ENCODE peak calls at places on chromosomes 3 and 15, in ten cellular contexts. One of them, this sample, is unnamed.

GRCh38 chr3:158097141-158097540 is 9.1 kb downstream of the SHOX2 start:
- DNase-seq in nucleus accumbens: no peak
- DNase-seq in activated naive CD8-positive, alpha-beta T cell treated with anti-CD3 and anti-CD28 coated beads, Interleukin-2, amount 50 U/mL, for 24 hours: no peak
- DNase-seq in cardiac muscle cell: no peak
- DNase-seq in cardiac septum: no peak
- DNase-seq in NCI-H69: no peak
- DNase-seq in Right ventricle myocardium superior: no peak
- DNase-seq in Daoy: no peak
- DNase-seq in WTC11: no peak
- DNase-seq in astrocyte of the spinal cord: peak; percentile 19
- DNase-seq in this sample: no peak

GRCh38 chr15:71049706-71050422 is 65.4 kb upstream of the THSD4 start:
- DNase-seq in nucleus accumbens: no peak
- DNase-seq in activated naive CD8-positive, alpha-beta T cell treated with anti-CD3 and anti-CD28 coated beads, Interleukin-2, amount 50 U/mL, for 24 hours: no peak
- DNase-seq in cardiac muscle cell: no peak
- DNase-seq in cardiac septum: no peak
- DNase-seq in NCI-H69: no peak
- DNase-seq in Right ventricle myocardium superior: no peak
- DNase-seq in Daoy: no peak
- DNase-seq in WTC11: peak; percentile 16
- DNase-seq in astrocyte of the spinal cord: no peak
- DNase-seq in this sample: no peak

GRCh38 chr3:171829841-171830559 is 13.1 kb upstream of the TMEM212 start:
- DNase-seq in nucleus accumbens: peak; percentile 22
- DNase-seq in activated naive CD8-positive, alpha-beta T cell treated with anti-CD3 and anti-CD28 coated beads, Interleukin-2, amount 50 U/mL, for 24 hours: no peak
- DNase-seq in cardiac muscle cell: peak; percentile 79
- DNase-seq in cardiac septum: peak; percentile 89
- DNase-seq in NCI-H69: peak; percentile 92
- DNase-seq in Right ventricle myocardium superior: peak; percentile 91
- DNase-seq in Daoy: peak; percentile 86
- DNase-seq in WTC11: peak; percentile 78
- DNase-seq in astrocyte of the spinal cord: peak; percentile 79
- DNase-seq in this sample: peak; percentile 84

GRCh38 chr3:157204431-157204830 is 44.5 kb upstream of the CCNL1 start:
- DNase-seq in nucleus accumbens: no peak
- DNase-seq in activated naive CD8-positive, alpha-beta T cell treated with anti-CD3 and anti-CD28 coated beads, Interleukin-2, amount 50 U/mL, for 24 hours: no peak
- DNase-seq in cardiac muscle cell: peak; percentile 19
- DNase-seq in cardiac septum: no peak
- DNase-seq in NCI-H69: peak; percentile 34
- DNase-seq in Right ventricle myocardium superior: no peak
- DNase-seq in Daoy: no peak
- DNase-seq in WTC11: no peak
- DNase-seq in astrocyte of the spinal cord: peak; percentile 60
- DNase-seq in this sample: no peak

GRCh38 chr15:45166792-45167630 is 20.8 kb downstream of the SHF start:
- DNase-seq in nucleus accumbens: peak; percentile 66
- DNase-seq in activated naive CD8-positive, alpha-beta T cell treated with anti-CD3 and anti-CD28 coated beads, Interleukin-2, amount 50 U/mL, for 24 hours: peak; percentile 88
- DNase-seq in cardiac muscle cell: peak; percentile 84
- DNase-seq in cardiac septum: peak; percentile 93
- DNase-seq in NCI-H69: peak; percentile 98
- DNase-seq in Right ventricle myocardium superior: peak; percentile 91
- DNase-seq in Daoy: peak; percentile 87
- DNase-seq in WTC11: peak; percentile 90
- DNase-seq in astrocyte of the spinal cord: peak; percentile 80
- DNase-seq in this sample: peak; percentile 96

GRCh38 chr15:67165653-67166260 is 88.7 kb downstream of the AAGAB start:
- DNase-seq in nucleus accumbens: no peak
- DNase-seq in activated naive CD8-positive, alpha-beta T cell treated with anti-CD3 and anti-CD28 coated beads, Interleukin-2, amount 50 U/mL, for 24 hours: no peak
- DNase-seq in cardiac muscle cell: no peak
- DNase-seq in cardiac septum: no peak
- DNase-seq in NCI-H69: no peak
- DNase-seq in Right ventricle myocardium superior: no peak
- DNase-seq in Daoy: peak; percentile 81
- DNase-seq in WTC11: peak; percentile 45
- DNase-seq in astrocyte of the spinal cord: peak; percentile 97
- DNase-seq in this sample: peak; percentile 72

GRCh38 chr3:74351213-74351612 is 263.2 kb downstream of the CNTN3 start:
- DNase-seq in nucleus accumbens: no peak
- DNase-seq in activated naive CD8-positive, alpha-beta T cell treated with anti-CD3 and anti-CD28 coated beads, Interleukin-2, amount 50 U/mL, for 24 hours: no peak
- DNase-seq in cardiac muscle cell: no peak
- DNase-seq in cardiac septum: no peak
- DNase-seq in NCI-H69: no peak
- DNase-seq in Right ventricle myocardium superior: no peak
- DNase-seq in Daoy: no peak
- DNase-seq in WTC11: no peak
- DNase-seq in astrocyte of the spinal cord: no peak
- DNase-seq in this sample: no peak

GRCh38 chr3:172179680-172180399 is 140.5 kb downstream of the FNDC3B start:
- DNase-seq in nucleus accumbens: no peak
- DNase-seq in activated naive CD8-positive, alpha-beta T cell treated with anti-CD3 and anti-CD28 coated beads, Interleukin-2, amount 50 U/mL, for 24 hours: no peak
- DNase-seq in cardiac muscle cell: no peak
- DNase-seq in cardiac septum: no peak
- DNase-seq in NCI-H69: peak; percentile 27
- DNase-seq in Right ventricle myocardium superior: no peak
- DNase-seq in Daoy: no peak
- DNase-seq in WTC11: no peak
- DNase-seq in astrocyte of the spinal cord: no peak
- DNase-seq in this sample: no peak

GRCh38 chr3:64392001-64392400 is 166.7 kb upstream of the PRICKLE2 start:
- DNase-seq in nucleus accumbens: no peak
- DNase-seq in activated naive CD8-positive, alpha-beta T cell treated with anti-CD3 and anti-CD28 coated beads, Interleukin-2, amount 50 U/mL, for 24 hours: no peak
- DNase-seq in cardiac muscle cell: no peak
- DNase-seq in cardiac septum: no peak
- DNase-seq in NCI-H69: no peak
- DNase-seq in Right ventricle myocardium superior: no peak
- DNase-seq in Daoy: peak; percentile 7
- DNase-seq in WTC11: no peak
- DNase-seq in astrocyte of the spinal cord: peak; percentile 13
- DNase-seq in this sample: no peak

GRCh38 chr3:72932416-72932815 is 44.6 kb downstream of the GXYLT2 start:
- DNase-seq in nucleus accumbens: no peak
- DNase-seq in activated naive CD8-positive, alpha-beta T cell treated with anti-CD3 and anti-CD28 coated beads, Interleukin-2, amount 50 U/mL, for 24 hours: no peak
- DNase-seq in cardiac muscle cell: no peak
- DNase-seq in cardiac septum: no peak
- DNase-seq in NCI-H69: no peak
- DNase-seq in Right ventricle myocardium superior: no peak
- DNase-seq in Daoy: no peak
- DNase-seq in WTC11: no peak
- DNase-seq in astrocyte of the spinal cord: no peak
- DNase-seq in this sample: no peak

GRCh38 chr3:177676947-177677587 is 479.8 kb upstream of the TBL1XR1 start:
- DNase-seq in nucleus accumbens: no peak
- DNase-seq in activated naive CD8-positive, alpha-beta T cell treated with anti-CD3 and anti-CD28 coated beads, Interleukin-2, amount 50 U/mL, for 24 hours: no peak
- DNase-seq in cardiac muscle cell: no peak
- DNase-seq in cardiac septum: no peak
- DNase-seq in NCI-H69: peak; percentile 28
- DNase-seq in Right ventricle myocardium superior: no peak
- DNase-seq in Daoy: no peak
- DNase-seq in WTC11: no peak
- DNase-seq in astrocyte of the spinal cord: peak; percentile 31
- DNase-seq in this sample: no peak

GRCh38 chr3:61945657-61946056 is 384.3 kb downstream of the PTPRG start:
- DNase-seq in nucleus accumbens: no peak
- DNase-seq in activated naive CD8-positive, alpha-beta T cell treated with anti-CD3 and anti-CD28 coated beads, Interleukin-2, amount 50 U/mL, for 24 hours: no peak
- DNase-seq in cardiac muscle cell: no peak
- DNase-seq in cardiac septum: no peak
- DNase-seq in NCI-H69: no peak
- DNase-seq in Right ventricle myocardium superior: no peak
- DNase-seq in Daoy: no peak
- DNase-seq in WTC11: no peak
- DNase-seq in astrocyte of the spinal cord: no peak
- DNase-seq in this sample: no peak

GRCh38 chr3:41117398-41117870 is 81.9 kb upstream of the CTNNB1 start:
- DNase-seq in nucleus accumbens: peak; percentile 47
- DNase-seq in activated naive CD8-positive, alpha-beta T cell treated with anti-CD3 and anti-CD28 coated beads, Interleukin-2, amount 50 U/mL, for 24 hours: peak; percentile 86
- DNase-seq in cardiac muscle cell: peak; percentile 64
- DNase-seq in cardiac septum: peak; percentile 94
- DNase-seq in NCI-H69: peak; percentile 82
- DNase-seq in Right ventricle myocardium superior: peak; percentile 96
- DNase-seq in Daoy: peak; percentile 96
- DNase-seq in WTC11: no peak
- DNase-seq in astrocyte of the spinal cord: peak; percentile 97
- DNase-seq in this sample: peak; percentile 96

GRCh38 chr3:128311441-128311844 is 155.2 kb downstream of the DNAJB8 start:
- DNase-seq in nucleus accumbens: no peak
- DNase-seq in activated naive CD8-positive, alpha-beta T cell treated with anti-CD3 and anti-CD28 coated beads, Interleukin-2, amount 50 U/mL, for 24 hours: no peak
- DNase-seq in cardiac muscle cell: peak; percentile 47
- DNase-seq in cardiac septum: peak; percentile 84
- DNase-seq in NCI-H69: no peak
- DNase-seq in Right ventricle myocardium superior: peak; percentile 74
- DNase-seq in Daoy: no peak
- DNase-seq in WTC11: no peak
- DNase-seq in astrocyte of the spinal cord: no peak
- DNase-seq in this sample: no peak

GRCh38 chr3:172104471-172105072 is 65.2 kb downstream of the FNDC3B start:
- DNase-seq in nucleus accumbens: no peak
- DNase-seq in activated naive CD8-positive, alpha-beta T cell treated with anti-CD3 and anti-CD28 coated beads, Interleukin-2, amount 50 U/mL, for 24 hours: no peak
- DNase-seq in cardiac muscle cell: peak; percentile 86
- DNase-seq in cardiac septum: no peak
- DNase-seq in NCI-H69: peak; percentile 50
- DNase-seq in Right ventricle myocardium superior: no peak
- DNase-seq in Daoy: peak; percentile 64
- DNase-seq in WTC11: peak; percentile 54
- DNase-seq in astrocyte of the spinal cord: peak; percentile 51
- DNase-seq in this sample: no peak

GRCh38 chr3:98972155-98972554 is 70.7 kb upstream of the DCBLD2 start:
- DNase-seq in nucleus accumbens: no peak
- DNase-seq in activated naive CD8-positive, alpha-beta T cell treated with anti-CD3 and anti-CD28 coated beads, Interleukin-2, amount 50 U/mL, for 24 hours: no peak
- DNase-seq in cardiac muscle cell: no peak
- DNase-seq in cardiac septum: no peak
- DNase-seq in NCI-H69: no peak
- DNase-seq in Right ventricle myocardium superior: no peak
- DNase-seq in Daoy: peak; percentile 94
- DNase-seq in WTC11: no peak
- DNase-seq in astrocyte of the spinal cord: peak; percentile 95
- DNase-seq in this sample: no peak

GRCh38 chr3:168088106-168088722 is 7.5 kb downstream of the GOLIM4 start:
- DNase-seq in nucleus accumbens: no peak
- DNase-seq in activated naive CD8-positive, alpha-beta T cell treated with anti-CD3 and anti-CD28 coated beads, Interleukin-2, amount 50 U/mL, for 24 hours: peak; percentile 5
- DNase-seq in cardiac muscle cell: peak; percentile 18
- DNase-seq in cardiac septum: no peak
- DNase-seq in NCI-H69: peak; percentile 59
- DNase-seq in Right ventricle myocardium superior: no peak
- DNase-seq in Daoy: peak; percentile 36
- DNase-seq in WTC11: peak; percentile 37
- DNase-seq in astrocyte of the spinal cord: no peak
- DNase-seq in this sample: no peak

GRCh38 chr3:23950303-23950702 is 5.2 kb downstream of the NR1D2 start:
- DNase-seq in nucleus accumbens: no peak
- DNase-seq in activated naive CD8-positive, alpha-beta T cell treated with anti-CD3 and anti-CD28 coated beads, Interleukin-2, amount 50 U/mL, for 24 hours: no peak
- DNase-seq in cardiac muscle cell: no peak
- DNase-seq in cardiac septum: no peak
- DNase-seq in NCI-H69: no peak
- DNase-seq in Right ventricle myocardium superior: no peak
- DNase-seq in Daoy: no peak
- DNase-seq in WTC11: no peak
- DNase-seq in astrocyte of the spinal cord: peak; percentile 10
- DNase-seq in this sample: no peak